ENCODE peak calls at places on chromosomes 3 and 15, in five cellular contexts. E is GM12892; Z is CD8-positive, alpha-beta T cell; R is naive thymus-derived CD8-positive, alpha-beta T cell; C is H9. I is an unnamed sample.

GRCh38 chr3:68988740-68989139 is 24.7 kb downstream of the EOGT start:
- DNase-seq in R (no peak), C (no peak), Z (no peak), E (no peak), I (no peak)

GRCh38 chr3:22450785-22451400 is 699.9 kb upstream of the ZNF385D start:
- DNase-seq in E (no peak), R (no peak), Z (no peak), C (no peak), I (no peak)

GRCh38 chr3:132380979-132381944 is 36.0 kb upstream of the DNAJC13 start:
- DNase-seq in Z (no peak), E (no peak), R (no peak), C (peak; percentile 33), I (no peak)

GRCh38 chr3:179333084-179333483 is 10.3 kb downstream of the ZNF639 start:
- DNase-seq in E (no peak), Z (no peak), C (no peak), R (no peak), I (no peak)

GRCh38 chr3:15948403-15948802 is 150.6 kb upstream of the ANKRD28 start:
- DNase-seq in C (no peak), R (no peak), Z (no peak), E (no peak), I (no peak)

GRCh38 chr3:36362973-36363372 is 17.3 kb upstream of the STAC start:
- DNase-seq in C (peak; percentile 36), Z (no peak), R (no peak), E (no peak), I (peak; percentile 62)

GRCh38 chr3:178504128-178504527 is 32.1 kb upstream of the KCNMB2 start:
- DNase-seq in C (no peak), E (no peak), R (no peak), Z (no peak), I (no peak)

GRCh38 chr3:49813497-49814174 is at the start of gene UBA7:
- DNase-seq in E (peak; percentile 83), R (no peak), C (no peak), Z (no peak), I (no peak)

GRCh38 chr3:11915621-11916417 is 69.1 kb upstream of the TAMM41 start:
- DNase-seq in C (peak; percentile 39), R (no peak), Z (no peak), E (no peak), I (peak; percentile 69)

GRCh38 chr3:71219744-71220638 is 363.5 kb downstream of the FOXP1 start:
- DNase-seq in Z (no peak), R (no peak), C (no peak), E (peak; percentile 8), I (no peak)

GRCh38 chr15:70917955-70918354 is 25.3 kb downstream of the LRRC49 start:
- DNase-seq in E (no peak), Z (no peak), C (no peak), R (no peak), I (no peak)

GRCh38 chr15:40313531-40314398 is 6.0 kb upstream of the PLCB2 start:
- DNase-seq in Z (no peak), E (no peak), R (peak; percentile 79), C (no peak), I (no peak)

GRCh38 chr3:66140763-66141372 is 79.9 kb upstream of the SLC25A26 start:
- DNase-seq in Z (no peak), E (no peak), C (no peak), R (no peak), I (no peak)

GRCh38 chr3:24522155-24522579 is 27.5 kb upstream of the THRB start:
- DNase-seq in C (peak; percentile 39), R (peak; percentile 57), Z (no peak), E (no peak), I (peak; percentile 53)

GRCh38 chr15:94924971-94925593 is 693.7 kb downstream of the MCTP2 start:
- DNase-seq in Z (no peak), R (no peak), C (no peak), E (no peak), I (no peak)

GRCh38 chr3:133487920-133488540 is 85.5 kb upstream of the CDV3 start:
- DNase-seq in E (no peak), C (no peak), R (peak; percentile 87), Z (peak; percentile 52), I (no peak)

GRCh38 chr3:31523543-31523942 is 9.2 kb upstream of the STT3B start:
- DNase-seq in R (no peak), E (no peak), C (no peak), Z (no peak), I (no peak)

GRCh38 chr15:32098033-32098432 is 67.7 kb downstream of the CHRNA7 start:
- DNase-seq in R (no peak), E (no peak), Z (no peak), C (no peak), I (no peak)

GRCh38 chr3:184399410-184399809 is 19.6 kb downstream of the CHRD start:
- DNase-seq in C (no peak), Z (no peak), R (no peak), E (no peak), I (no peak)

GRCh38 chr15:34588046-34588674 is 4.7 kb upstream of the GOLGA8B start:
- DNase-seq in C (peak; percentile 73), E (no peak), Z (peak; percentile 42), R (peak; percentile 81), I (peak; percentile 78)

GRCh38 chr3:50604628-50605588 is 6.7 kb downstream of the CISH start:
- DNase-seq in R (no peak), Z (no peak), E (no peak), C (no peak), I (no peak)

GRCh38 chr3:125280966-125281365 is 68.4 kb upstream of the SLC12A8 start:
- DNase-seq in E (no peak), C (no peak), R (no peak), Z (no peak), I (no peak)

GRCh38 chr3:16277471-16277870 is 12.5 kb downstream of the OXNAD1 start:
- DNase-seq in Z (no peak), E (no peak), C (no peak), R (no peak), I (no peak)

GRCh38 chr15:95857124-95857757 is 473.3 kb upstream of the NR2F2 start:
- DNase-seq in C (no peak), R (no peak), E (no peak), Z (no peak), I (no peak)

GRCh38 chr3:139434764-139435291 is 41.5 kb downstream of the RBP2 start:
- DNase-seq in R (no peak), Z (no peak), C (no peak), E (no peak), I (peak; percentile 61)

GRCh38 chr15:56038015-56038414 is 44.6 kb upstream of the NEDD4 start:
- DNase-seq in Z (no peak), R (no peak), E (no peak), C (no peak), I (no peak)

GRCh38 chr3:106862067-106862466 is 515.2 kb upstream of the CCDC54 start:
- DNase-seq in C (no peak), Z (no peak), E (no peak), R (no peak), I (no peak)

GRCh38 chr3:151753846-151754245 is 20.1 kb downstream of the AADACL2 start:
- DNase-seq in C (no peak), R (no peak), E (no peak), Z (no peak), I (no peak)

GRCh38 chr3:185400340-185400667 is 37.4 kb downstream of the MAP3K13 start:
- DNase-seq in C (no peak), R (no peak), E (no peak), Z (no peak), I (no peak)

GRCh38 chr3:173025941-173026340 is 115.1 kb downstream of the SPATA16 start:
- DNase-seq in E (no peak), C (no peak), R (no peak), Z (no peak), I (no peak)

GRCh38 chr3:107833046-107833445 is 257.8 kb downstream of the CD47 start:
- DNase-seq in C (no peak), R (no peak), Z (no peak), E (no peak), I (peak; percentile 53)

GRCh38 chr3:5022187-5022965 is 43.1 kb downstream of the BHLHE40 start:
- DNase-seq in C (no peak), Z (no peak), E (peak; percentile 59), R (no peak), I (no peak)